ENCODE peak calls at places on chromosome 1, in nine cellular contexts. Q, G, W, P, C, J, H, A and X are unnamed samples.
A peak's percentile ranks its signal among the peaks of the same experiment; 100 is the strongest.

GRCh38 chr1:3062616-3063378 is 6.2 kb upstream of the PRDM16 start:
- DNase-seq in Q (no peak), G (no peak), W (no peak), P (peak; percentile 47), C (no peak), J (no peak), H (no peak), A (no peak), X (no peak)

GRCh38 chr1:180150982-180151381 is 3.7 kb upstream of the QSOX1 start:
- DNase-seq in Q (no peak), G (no peak), W (no peak), P (no peak), C (peak; percentile 61), J (peak; percentile 50), H (no peak), A (no peak), X (no peak)

GRCh38 chr1:19824541-19824940 is 9.5 kb upstream of the RNF186 start:
- DNase-seq in Q (no peak), G (no peak), W (no peak), P (no peak), C (no peak), J (no peak), H (no peak), A (no peak), X (no peak)

GRCh38 chr1:184649500-184649899 is 105.2 kb downstream of the EDEM3 start:
- DNase-seq in Q (no peak), G (no peak), W (no peak), P (no peak), C (peak; percentile 68), J (peak; percentile 70), H (no peak), A (peak; percentile 62), X (no peak)

GRCh38 chr1:37866491-37866890 is 7.1 kb upstream of the MTF1 start:
- DNase-seq in Q (no peak), G (no peak), W (peak; percentile 64), P (no peak), C (no peak), J (no peak), H (no peak), A (no peak), X (no peak)

GRCh38 chr1:193681422-193681821 is 495.0 kb upstream of the B3GALT2 start:
- DNase-seq in Q (no peak), G (no peak), W (no peak), P (no peak), C (no peak), J (no peak), H (no peak), A (no peak), X (no peak)

GRCh38 chr1:231011360-231011759 is 28.7 kb downstream of the FAM89A start:
- DNase-seq in Q (no peak), G (no peak), W (no peak), P (no peak), C (no peak), J (no peak), H (no peak), A (no peak), X (no peak)

GRCh38 chr1:198970919-198971318 is 332.1 kb downstream of the PTPRC start:
- DNase-seq in Q (no peak), G (no peak), W (peak; percentile 83), P (no peak), C (peak; percentile 76), J (no peak), H (no peak), A (no peak), X (no peak)

GRCh38 chr1:228452194-228453021 is 34.8 kb upstream of the RNF187 start:
- DNase-seq in Q (no peak), G (no peak), W (no peak), P (no peak), C (peak; percentile 37), J (no peak), H (no peak), A (no peak), X (no peak)